ENCODE peak calls at places on chromosomes 4 and X, in seven cellular contexts. H is NCI-H2029 treated with DMSO at 0.1 percent for 48 hours; N is stimulated activated CD8-positive, alpha-beta memory T cell treated with anti-CD3 and anti-CD28 coated beads, Interleukin-4, amount 100 ng/mL, for 1 hour; D is activated CD4-positive, CD25-positive, alpha-beta regulatory T cell treated with anti-CD3 and anti-CD28 coated beads, Interleukin-2, amount 50 U/mL, for 16 hours; C is astrocyte of the spinal cord; J is mesenteric fat pad; S is psoas muscle. Q is an unnamed sample.

GRCh38 chr4:147360301-147360700 is 120.6 kb upstream of the EDNRA start:
- DNase-seq in D (no peak), C (peak; percentile 95), J (no peak), H (no peak), S (no peak), N (no peak), Q (no peak)

GRCh38 chrX:23779025-23779424 is 3.9 kb upstream of the SAT1 start:
- DNase-seq in D (no peak), C (peak; percentile 40), H (no peak), J (no peak), N (no peak), S (no peak), Q (no peak)

GRCh38 chrX:49876750-49877149 is 2.5 kb upstream of the USP27X start:
- DNase-seq in D (no peak), H (peak; percentile 4), S (no peak), J (no peak), N (no peak), C (peak; percentile 8), Q (no peak)

GRCh38 chr4:80448056-80448455 is 112.5 kb downstream of the CFAP299 start:
- DNase-seq in H (no peak), C (no peak), S (no peak), D (no peak), J (no peak), N (no peak), Q (no peak)

GRCh38 chr4:72320185-72320948 is 248.7 kb downstream of the ADAMTS3 start:
- DNase-seq in H (no peak), D (no peak), N (no peak), C (no peak), J (no peak), S (no peak), Q (no peak)

GRCh38 chrX:16903274-16904019 is 33.3 kb upstream of the RBBP7 start:
- DNase-seq in J (no peak), N (no peak), S (no peak), D (no peak), H (no peak), C (no peak), Q (no peak)

GRCh38 chrX:15436220-15436619 is 52.0 kb upstream of the VEGFD start:
- DNase-seq in S (no peak), H (no peak), N (no peak), D (no peak), J (no peak), C (no peak), Q (no peak)

GRCh38 chrX:14356401-14356800 is 172.9 kb upstream of the GLRA2 start:
- DNase-seq in S (no peak), N (no peak), H (no peak), D (no peak), J (no peak), C (peak; percentile 74), Q (no peak)

GRCh38 chr4:67911128-67911527 is 27.3 kb upstream of the TMPRSS11D start:
- DNase-seq in S (no peak), D (no peak), J (no peak), N (no peak), H (no peak), C (no peak), Q (no peak)

GRCh38 chr4:79831701-79832514 is 241.1 kb downstream of the ANTXR2 start:
- DNase-seq in D (no peak), J (no peak), H (no peak), N (no peak), S (no peak), C (no peak), Q (no peak)

GRCh38 chr4:83178029-83178428 is 63.5 kb upstream of the PLAC8 start:
- DNase-seq in S (no peak), N (no peak), C (no peak), H (no peak), D (no peak), J (no peak), Q (no peak)

GRCh38 chr4:86560447-86560846 is 33.7 kb upstream of the PTPN13 start:
- DNase-seq in N (no peak), H (no peak), J (no peak), C (no peak), D (no peak), S (no peak), Q (no peak)

GRCh38 chr4:169460081-169460480 is 152.3 kb downstream of the NEK1 start:
- DNase-seq in H (no peak), J (no peak), S (no peak), C (no peak), N (no peak), D (no peak), Q (no peak)

GRCh38 chrX:11259437-11259836 is 33.8 kb upstream of the AMELX start:
- DNase-seq in D (no peak), J (no peak), C (no peak), S (no peak), H (no peak), N (no peak), Q (no peak)

GRCh38 chrX:47513697-47514085 is 30.7 kb upstream of the ZNF41 start:
- DNase-seq in J (no peak), H (no peak), D (no peak), N (no peak), S (no peak), C (no peak), Q (no peak)

GRCh38 chrX:3540105-3540504 is 173.3 kb downstream of the PRKX start:
- DNase-seq in C (no peak), S (no peak), D (no peak), H (no peak), J (no peak), N (no peak), Q (no peak)

GRCh38 chr4:116829187-116829586 is 256.2 kb downstream of the TRAM1L1 start:
- DNase-seq in H (no peak), D (no peak), N (no peak), C (no peak), S (no peak), J (no peak), Q (no peak)

GRCh38 chr4:89949782-89950387 is 55.2 kb downstream of the MMRN1 start:
- DNase-seq in H (peak; percentile 14), D (no peak), S (no peak), N (no peak), J (no peak), C (no peak), Q (no peak)

GRCh38 chr4:110631582-110632505 is 9.0 kb upstream of the PITX2 start:
- DNase-seq in J (no peak), N (no peak), H (no peak), S (peak; percentile 79), C (peak; percentile 85), D (no peak), Q (no peak)

Q was measured in cerebellar nuclear complex.